ENCODE peak calls at places on chromosomes 4 and X, in four cellular contexts. One of them, this sample, is unnamed.

GRCh38 chr4:181017038-181017437 is 1226.2 kb upstream of the TENM3 start:
- DNase-seq in AG04450: no peak
- DNase-seq in mucosa of descending colon: no peak
- DNase-seq in BJ: no peak
- DNase-seq in this sample: no peak

GRCh38 chr4:1576961-1577814 is 106.9 kb downstream of the FAM53A start:
- DNase-seq in BJ: no peak
- DNase-seq in mucosa of descending colon: peak
- DNase-seq in AG04450: no peak
- DNase-seq in this sample: no peak

GRCh38 chr4:54539500-54540029 is 118.2 kb upstream of the KIT start:
- DNase-seq in AG04450: no peak
- DNase-seq in mucosa of descending colon: peak
- DNase-seq in BJ: no peak
- DNase-seq in this sample: peak

GRCh38 chrX:12894074-12894691 is 12.2 kb upstream of the TLR8 start:
- DNase-seq in BJ: no peak
- DNase-seq in AG04450: peak
- DNase-seq in mucosa of descending colon: no peak
- DNase-seq in this sample: peak

GRCh38 chr4:8394125-8394524 is 46.4 kb downstream of the ACOX3 start:
- DNase-seq in AG04450: no peak
- DNase-seq in BJ: no peak
- DNase-seq in mucosa of descending colon: peak
- DNase-seq in this sample: no peak

GRCh38 chr4:105950701-105951100 is 55.4 kb downstream of the NPNT start:
- DNase-seq in BJ: no peak
- DNase-seq in AG04450: no peak
- DNase-seq in mucosa of descending colon: no peak
- DNase-seq in this sample: no peak

GRCh38 chr4:5409980-5410618 is 298.3 kb downstream of the EVC2 start:
- DNase-seq in AG04450: no peak
- DNase-seq in mucosa of descending colon: no peak
- DNase-seq in BJ: no peak
- DNase-seq in this sample: no peak

GRCh38 chr4:146852365-146852764 is 93.3 kb downstream of the TTC29 start:
- DNase-seq in AG04450: no peak
- DNase-seq in mucosa of descending colon: no peak
- DNase-seq in BJ: no peak
- DNase-seq in this sample: no peak

GRCh38 chr4:165838575-165838974 is 34.5 kb upstream of the TLL1 start:
- DNase-seq in BJ: no peak
- DNase-seq in mucosa of descending colon: no peak
- DNase-seq in AG04450: no peak
- DNase-seq in this sample: no peak

GRCh38 chr4:110171981-110172380 is 26.4 kb downstream of the ELOVL6 start:
- DNase-seq in BJ: no peak
- DNase-seq in AG04450: no peak
- DNase-seq in mucosa of descending colon: no peak
- DNase-seq in this sample: no peak
- TF ChIP-seq CTCF in BJ: no peak
- TF ChIP-seq CTCF in AG04450: no peak
- TF ChIP-seq CTCF in mucosa of descending colon: no peak
- TF ChIP-seq CTCF in this sample: no peak

GRCh38 chr4:62302710-62303109 is 1102.6 kb downstream of the ADGRL3 start:
- DNase-seq in mucosa of descending colon: no peak
- DNase-seq in BJ: no peak
- DNase-seq in AG04450: no peak
- DNase-seq in this sample: no peak
- H3K4me3 ChIP-seq in mucosa of descending colon: no peak
- H3K4me3 ChIP-seq in BJ: no peak
- H3K4me3 ChIP-seq in AG04450: no peak
- H3K4me3 ChIP-seq in this sample: no peak

DNA sequence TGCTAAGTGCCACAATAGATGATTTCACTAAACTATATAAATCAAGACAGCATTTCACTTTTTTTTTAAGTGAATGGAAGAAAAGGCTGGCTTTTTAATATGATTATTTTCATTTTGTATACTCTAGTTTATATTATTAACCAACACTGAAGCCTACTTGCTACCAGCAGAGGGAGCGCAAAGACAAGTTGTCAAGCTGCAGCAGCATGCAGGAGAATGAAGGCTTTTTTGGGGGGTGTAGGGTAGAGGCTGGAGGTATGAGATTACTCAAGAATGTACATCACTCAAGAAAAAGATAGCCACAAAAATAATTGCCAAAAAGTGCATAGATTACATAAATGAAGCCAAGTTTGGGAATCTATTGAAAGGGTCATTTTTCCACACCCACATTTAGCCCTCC is 519.5 kb downstream of the FGF13 start:
- DNase-seq in AG04450: no peak
- DNase-seq in mucosa of descending colon: no peak
- DNase-seq in BJ: no peak
- DNase-seq in this sample: peak
- TF ChIP-seq CTCF in AG04450: no peak
- TF ChIP-seq CTCF in mucosa of descending colon: no peak
- TF ChIP-seq CTCF in BJ: no peak
- TF ChIP-seq CTCF in this sample: peak

GRCh38 chr4:70714488-70714887 is 7.3 kb upstream of the RUFY3 start:
- DNase-seq in mucosa of descending colon: no peak
- DNase-seq in BJ: no peak
- DNase-seq in AG04450: no peak
- DNase-seq in this sample: no peak
- H3K4me3 ChIP-seq in mucosa of descending colon: no peak
- H3K4me3 ChIP-seq in BJ: no peak
- H3K4me3 ChIP-seq in AG04450: no peak
- H3K4me3 ChIP-seq in this sample: no peak

GRCh38 chrX:151151668-151152267 is 24.6 kb upstream of the GPR50 start:
- DNase-seq in BJ: no peak
- DNase-seq in AG04450: no peak
- DNase-seq in mucosa of descending colon: no peak
- DNase-seq in this sample: peak

GRCh38 chrX:151155234-151155633 is 21.1 kb upstream of the GPR50 start:
- DNase-seq in mucosa of descending colon: no peak
- DNase-seq in BJ: no peak
- DNase-seq in AG04450: no peak
- DNase-seq in this sample: peak

GRCh38 chrX:151153086-151153485 is 23.3 kb upstream of the GPR50 start:
- DNase-seq in mucosa of descending colon: no peak
- DNase-seq in AG04450: no peak
- DNase-seq in BJ: no peak
- DNase-seq in this sample: peak
- TF ChIP-seq CTCF in mucosa of descending colon: no peak
- TF ChIP-seq CTCF in AG04450: peak
- TF ChIP-seq CTCF in BJ: peak
- TF ChIP-seq CTCF in this sample: no peak

DNA sequence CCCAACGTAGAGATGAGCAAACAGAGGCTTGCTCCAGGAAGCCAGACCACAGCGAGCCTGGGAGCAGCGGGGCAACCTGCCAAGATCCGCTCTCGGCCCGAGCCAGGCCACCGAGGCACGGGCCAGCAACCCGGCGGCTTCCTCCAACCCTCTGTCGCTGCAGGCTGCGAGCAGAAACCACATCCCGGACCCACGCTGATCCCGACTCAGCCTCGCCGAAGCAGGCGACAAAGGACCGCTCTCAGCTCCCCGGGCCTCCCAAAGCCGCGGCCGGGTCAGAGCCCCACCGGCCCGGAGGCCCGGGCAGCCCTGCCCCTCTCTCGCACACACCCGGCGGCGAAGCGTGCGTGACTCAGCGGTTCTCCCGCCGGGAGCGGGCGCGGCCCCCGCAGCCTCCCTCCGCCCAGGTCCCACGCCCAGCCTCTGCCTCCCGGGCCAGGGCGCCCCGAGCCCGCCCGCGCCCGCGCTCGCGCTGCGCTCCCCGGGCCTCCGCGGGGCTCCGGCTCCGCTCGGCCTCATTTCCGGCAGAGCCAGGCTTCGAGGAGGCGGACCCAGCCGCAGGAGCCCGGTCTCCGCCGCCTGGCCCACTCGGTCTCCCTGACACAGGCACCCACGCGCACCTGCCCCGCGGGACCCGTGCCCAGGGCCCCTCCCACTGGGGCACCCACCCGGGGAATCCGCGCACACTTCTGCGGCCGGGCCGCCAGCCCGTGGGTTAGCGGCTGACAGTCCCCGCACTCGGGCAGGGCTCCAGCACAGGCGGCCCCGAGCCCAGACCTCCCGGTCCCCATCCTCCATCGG is 1.7 kb downstream of the PPP2R2C start:
- DNase-seq in AG04450: no peak
- DNase-seq in mucosa of descending colon: peak
- DNase-seq in BJ: no peak
- DNase-seq in this sample: peak
- H3K4me3 ChIP-seq in AG04450: peak
- H3K4me3 ChIP-seq in mucosa of descending colon: no peak
- H3K4me3 ChIP-seq in BJ: peak
- H3K4me3 ChIP-seq in this sample: no peak

GRCh38 chr4:43286137-43286536 is 393.6 kb downstream of the GRXCR1 start:
- DNase-seq in mucosa of descending colon: no peak
- DNase-seq in AG04450: no peak
- DNase-seq in BJ: no peak
- DNase-seq in this sample: no peak
- TF ChIP-seq CTCF in mucosa of descending colon: no peak
- TF ChIP-seq CTCF in AG04450: no peak
- TF ChIP-seq CTCF in BJ: no peak
- TF ChIP-seq CTCF in this sample: no peak

GRCh38 chrX:110563276-110563675 is 204.6 kb downstream of the RTL9 start:
- DNase-seq in BJ: peak
- DNase-seq in mucosa of descending colon: no peak
- DNase-seq in AG04450: no peak
- DNase-seq in this sample: no peak

GRCh38 chrX:110558406-110558805 is 199.8 kb downstream of the RTL9 start:
- DNase-seq in AG04450: no peak
- DNase-seq in mucosa of descending colon: peak
- DNase-seq in BJ: no peak
- DNase-seq in this sample: no peak

GRCh38 chrX:110557864-110558263 is 199.2 kb downstream of the RTL9 start:
- DNase-seq in BJ: no peak
- DNase-seq in mucosa of descending colon: no peak
- DNase-seq in AG04450: no peak
- DNase-seq in this sample: no peak

DNA sequence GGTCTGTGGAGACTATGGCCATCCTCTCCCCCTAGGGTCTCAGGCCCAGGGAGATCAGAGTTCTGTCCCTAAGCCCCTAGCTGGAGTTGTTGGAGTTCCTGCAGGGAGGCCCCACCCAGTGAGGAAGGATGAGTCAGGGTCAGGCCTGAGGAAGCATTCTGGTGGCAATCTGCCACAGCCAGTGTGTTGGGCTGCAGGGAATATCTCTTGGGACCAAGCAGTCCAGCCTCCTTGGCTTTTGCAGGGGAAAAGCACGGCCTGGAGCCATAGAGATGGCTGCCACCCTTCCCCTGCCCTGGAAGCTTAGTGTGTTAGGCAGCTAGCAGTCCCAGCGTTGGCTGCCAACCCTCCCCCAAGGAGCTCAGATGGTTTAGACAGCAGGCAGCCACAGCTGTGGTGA is 202.4 kb downstream of the RTL9 start:
- DNase-seq in mucosa of descending colon: peak
- DNase-seq in BJ: no peak
- DNase-seq in AG04450: no peak
- DNase-seq in this sample: no peak
- H3K4me3 ChIP-seq in mucosa of descending colon: no peak
- H3K4me3 ChIP-seq in BJ: no peak
- H3K4me3 ChIP-seq in AG04450: no peak
- H3K4me3 ChIP-seq in this sample: no peak

DNA sequence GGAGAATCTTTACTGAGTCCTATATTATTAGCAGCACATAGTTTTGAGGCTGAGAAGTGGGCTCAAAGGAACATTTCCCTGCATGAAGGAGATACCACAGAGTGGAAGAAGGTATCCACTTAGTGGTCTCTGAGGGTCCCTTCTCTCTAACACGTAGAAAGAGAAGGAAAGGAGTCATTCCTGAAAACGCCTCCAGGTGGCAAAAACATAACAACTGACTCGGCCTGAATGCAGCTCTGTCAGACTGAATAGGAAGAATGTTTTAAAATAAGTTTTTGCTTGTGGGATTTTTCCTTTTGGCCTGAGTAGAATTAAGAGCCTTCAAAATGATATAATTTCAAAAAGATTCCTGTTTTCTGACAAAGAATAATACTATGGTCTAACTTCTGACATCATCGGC is 23.3 kb downstream of the RPGR start:
- DNase-seq in AG04450: no peak
- DNase-seq in mucosa of descending colon: no peak
- DNase-seq in BJ: no peak
- DNase-seq in this sample: peak
- TF ChIP-seq CTCF in AG04450: peak
- TF ChIP-seq CTCF in mucosa of descending colon: no peak
- TF ChIP-seq CTCF in BJ: peak
- TF ChIP-seq CTCF in this sample: peak

This sample was measured in epithelial cell of esophagus.